ENCODE peak calls at places on chromosomes 4 and X, in five cellular contexts. One of them, this sample, is unnamed.

GRCh38 chr4:2093265-2093664 is 34.1 kb downstream of the NAT8L start:
- DNase-seq in CD4-positive, alpha-beta T cell: no peak
- DNase-seq in AG10803: no peak
- DNase-seq in body of pancreas: no peak
- DNase-seq in Calu3: no peak
- DNase-seq in this sample: no peak

GRCh38 chr4:83819582-83819981 is 283.7 kb downstream of the GPAT3 start:
- DNase-seq in CD4-positive, alpha-beta T cell: no peak
- DNase-seq in AG10803: no peak
- DNase-seq in body of pancreas: no peak
- DNase-seq in Calu3: no peak
- DNase-seq in this sample: no peak

GRCh38 chrX:47900833-47901232 is 64.1 kb downstream of the ZNF81 start:
- DNase-seq in CD4-positive, alpha-beta T cell: no peak
- DNase-seq in AG10803: no peak
- DNase-seq in body of pancreas: no peak
- DNase-seq in Calu3: no peak
- DNase-seq in this sample: peak; percentile 40

GRCh38 chrX:73126240-73126639 is 46.9 kb upstream of the PABPC1L2A start:
- DNase-seq in CD4-positive, alpha-beta T cell: no peak
- DNase-seq in AG10803: no peak
- DNase-seq in body of pancreas: no peak
- DNase-seq in Calu3: no peak
- DNase-seq in this sample: no peak

GRCh38 chr4:141371206-141371605 is 150.5 kb downstream of the ZNF330 start:
- DNase-seq in CD4-positive, alpha-beta T cell: no peak
- DNase-seq in AG10803: no peak
- DNase-seq in body of pancreas: no peak
- DNase-seq in Calu3: no peak
- DNase-seq in this sample: no peak

GRCh38 chr4:169902658-169903345 is 123.4 kb downstream of the MFAP3L start:
- DNase-seq in CD4-positive, alpha-beta T cell: no peak
- DNase-seq in AG10803: no peak
- DNase-seq in body of pancreas: no peak
- DNase-seq in Calu3: no peak
- DNase-seq in this sample: no peak

GRCh38 chr4:94454405-94454804 is 2.7 kb downstream of the PDLIM5 start:
- DNase-seq in CD4-positive, alpha-beta T cell: no peak
- DNase-seq in AG10803: no peak
- DNase-seq in body of pancreas: no peak
- DNase-seq in Calu3: no peak
- DNase-seq in this sample: no peak

GRCh38 chrX:83916525-83916924 is 55.6 kb downstream of the CYLC1 start:
- DNase-seq in CD4-positive, alpha-beta T cell: no peak
- DNase-seq in AG10803: peak; percentile 2
- DNase-seq in body of pancreas: no peak
- DNase-seq in Calu3: no peak
- DNase-seq in this sample: no peak

GRCh38 chr4:165294907-165295306 is 32.6 kb upstream of the MSMO1 start:
- DNase-seq in CD4-positive, alpha-beta T cell: peak; percentile 42
- DNase-seq in AG10803: no peak
- DNase-seq in body of pancreas: no peak
- DNase-seq in Calu3: no peak
- DNase-seq in this sample: no peak

GRCh38 chr4:43607400-43607799 is 714.9 kb downstream of the GRXCR1 start:
- DNase-seq in CD4-positive, alpha-beta T cell: no peak
- DNase-seq in AG10803: no peak
- DNase-seq in body of pancreas: no peak
- DNase-seq in Calu3: no peak
- DNase-seq in this sample: no peak

GRCh38 chr4:7430965-7431695 is 3.6 kb downstream of the PSAPL1 start:
- DNase-seq in CD4-positive, alpha-beta T cell: peak; percentile 27
- DNase-seq in AG10803: no peak
- DNase-seq in body of pancreas: no peak
- DNase-seq in Calu3: no peak
- DNase-seq in this sample: peak; percentile 38

GRCh38 chr4:4860803-4861591 is 1.5 kb downstream of the MSX1 start:
- DNase-seq in CD4-positive, alpha-beta T cell: no peak
- DNase-seq in AG10803: peak; percentile 54
- DNase-seq in body of pancreas: no peak
- DNase-seq in Calu3: no peak
- DNase-seq in this sample: no peak

GRCh38 chrX:97860206-97860605 is 976.5 kb downstream of the RPA4 start:
- DNase-seq in CD4-positive, alpha-beta T cell: no peak
- DNase-seq in AG10803: no peak
- DNase-seq in body of pancreas: no peak
- DNase-seq in Calu3: no peak
- DNase-seq in this sample: no peak

GRCh38 chr4:15654556-15655222 is 468 bp downstream of the FBXL5 start:
- DNase-seq in CD4-positive, alpha-beta T cell: peak; percentile 55
- DNase-seq in AG10803: peak; percentile 35
- DNase-seq in body of pancreas: peak; percentile 44
- DNase-seq in Calu3: peak; percentile 24
- DNase-seq in this sample: peak; percentile 55

GRCh38 chrX:36898301-36898700 is 109.9 kb upstream of the FAM47C start:
- DNase-seq in CD4-positive, alpha-beta T cell: no peak
- DNase-seq in AG10803: peak; percentile 0
- DNase-seq in body of pancreas: no peak
- DNase-seq in Calu3: no peak
- DNase-seq in this sample: no peak

GRCh38 chr4:73815145-73815544 is 21.3 kb upstream of the CXCL6 start:
- DNase-seq in CD4-positive, alpha-beta T cell: no peak
- DNase-seq in AG10803: no peak
- DNase-seq in body of pancreas: no peak
- DNase-seq in Calu3: no peak
- DNase-seq in this sample: no peak

GRCh38 chr4:116357758-116358157 is 727.6 kb downstream of the TRAM1L1 start:
- DNase-seq in CD4-positive, alpha-beta T cell: no peak
- DNase-seq in AG10803: no peak
- DNase-seq in body of pancreas: peak; percentile 73
- DNase-seq in Calu3: peak; percentile 7
- DNase-seq in this sample: no peak

DNA sequence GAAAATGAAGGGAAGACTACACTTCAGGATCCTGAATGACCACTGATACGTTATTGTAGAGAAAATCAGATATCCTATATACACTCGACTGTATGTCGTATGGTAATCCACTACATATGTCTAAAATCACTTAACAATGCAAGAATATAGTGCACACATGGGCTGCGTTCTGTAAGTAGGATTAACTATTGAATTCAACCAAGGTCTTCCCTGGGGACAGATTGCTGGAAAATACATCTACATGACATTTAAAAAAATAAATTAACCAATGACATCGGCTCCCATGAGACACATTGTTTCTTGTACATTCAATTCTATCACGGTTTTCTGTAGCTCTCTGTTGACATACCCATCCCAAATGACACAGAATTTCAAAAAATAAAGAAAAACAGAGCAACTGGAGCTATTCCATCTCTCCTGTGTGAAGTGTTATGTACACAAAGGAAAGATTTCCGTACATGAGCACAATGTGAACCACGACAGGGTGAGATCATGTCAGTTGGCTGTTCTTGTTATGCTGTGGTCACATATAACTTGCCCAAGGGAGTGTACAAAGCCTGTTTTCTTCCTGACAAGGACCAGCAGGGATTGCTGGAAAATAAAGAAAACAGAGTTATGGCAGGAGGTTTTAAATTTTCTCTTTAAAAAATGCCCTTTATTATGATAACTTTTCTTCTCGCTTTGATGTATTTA is 6.0 kb downstream of the ENOX2 start:
- DNase-seq in CD4-positive, alpha-beta T cell: no peak
- DNase-seq in AG10803: peak; percentile 55
- DNase-seq in body of pancreas: no peak
- DNase-seq in Calu3: no peak
- DNase-seq in this sample: no peak
- TF ChIP-seq CTCF in CD4-positive, alpha-beta T cell: no peak
- TF ChIP-seq CTCF in AG10803: no peak
- TF ChIP-seq CTCF in body of pancreas: no peak
- TF ChIP-seq CTCF in Calu3: no peak
- TF ChIP-seq CTCF in this sample: no peak

GRCh38 chr4:26261400-26261799 is 59.4 kb upstream of the RBPJ start:
- DNase-seq in CD4-positive, alpha-beta T cell: no peak
- DNase-seq in AG10803: no peak
- DNase-seq in body of pancreas: no peak
- DNase-seq in Calu3: no peak
- DNase-seq in this sample: no peak

GRCh38 chr4:26260571-26260970 is 60.2 kb upstream of the RBPJ start:
- DNase-seq in CD4-positive, alpha-beta T cell: no peak
- DNase-seq in AG10803: no peak
- DNase-seq in body of pancreas: no peak
- DNase-seq in Calu3: no peak
- DNase-seq in this sample: no peak

GRCh38 chr4:26267087-26267486 is 53.7 kb upstream of the RBPJ start:
- DNase-seq in CD4-positive, alpha-beta T cell: no peak
- DNase-seq in AG10803: peak; percentile 78
- DNase-seq in body of pancreas: peak; percentile 25
- DNase-seq in Calu3: no peak
- DNase-seq in this sample: no peak

GRCh38 chr4:26264109-26264508 is 56.7 kb upstream of the RBPJ start:
- DNase-seq in CD4-positive, alpha-beta T cell: no peak
- DNase-seq in AG10803: no peak
- DNase-seq in body of pancreas: no peak
- DNase-seq in Calu3: no peak
- DNase-seq in this sample: no peak

GRCh38 chr4:26263165-26263564 is 57.6 kb upstream of the RBPJ start:
- DNase-seq in CD4-positive, alpha-beta T cell: no peak
- DNase-seq in AG10803: no peak
- DNase-seq in body of pancreas: no peak
- DNase-seq in Calu3: no peak
- DNase-seq in this sample: no peak
- TF ChIP-seq CTCF in CD4-positive, alpha-beta T cell: no peak
- TF ChIP-seq CTCF in AG10803: no peak
- TF ChIP-seq CTCF in body of pancreas: no peak
- TF ChIP-seq CTCF in Calu3: no peak
- TF ChIP-seq CTCF in this sample: no peak

DNA sequence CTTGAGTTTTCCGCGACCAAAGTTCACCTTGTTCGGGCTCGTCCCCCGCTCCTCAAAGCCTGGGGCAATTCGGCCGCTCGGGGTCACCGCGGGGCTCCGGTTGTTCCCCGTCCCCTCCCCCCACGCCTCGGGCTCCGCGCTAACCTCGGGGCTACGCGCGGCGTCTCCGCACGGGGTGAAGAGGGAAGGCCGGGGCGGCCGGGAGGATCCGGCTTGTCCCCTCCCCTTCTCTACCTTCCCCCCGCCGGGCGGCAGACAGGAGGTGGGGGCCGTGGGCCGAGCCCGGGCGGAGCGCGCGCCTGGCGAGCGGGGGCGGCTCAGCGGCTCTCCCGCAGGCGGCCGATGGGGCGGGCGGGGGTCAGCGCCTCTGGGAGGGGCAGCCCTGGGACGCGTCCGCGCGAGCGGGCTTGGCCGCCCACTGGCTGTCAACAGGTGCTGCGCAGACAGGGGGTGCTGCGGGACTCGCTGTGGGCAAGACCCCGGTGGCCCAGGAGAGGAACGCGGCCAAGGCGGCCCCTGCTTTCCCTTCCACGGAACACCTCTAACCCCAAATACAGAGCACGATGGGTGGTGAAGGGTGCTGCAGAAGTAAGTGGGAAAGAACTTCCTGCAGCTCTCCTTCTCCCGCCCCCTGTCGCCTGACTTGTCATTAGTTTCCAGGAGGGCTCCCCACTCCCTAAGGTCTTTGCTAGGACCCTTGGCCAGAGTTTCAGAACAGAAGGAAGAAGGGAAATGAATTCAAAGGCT is at the start of gene PDGFC:
- DNase-seq in CD4-positive, alpha-beta T cell: no peak
- DNase-seq in AG10803: peak; percentile 68
- DNase-seq in body of pancreas: peak; percentile 80
- DNase-seq in Calu3: peak; percentile 85
- DNase-seq in this sample: peak; percentile 75
- TF ChIP-seq CTCF in CD4-positive, alpha-beta T cell: no peak
- TF ChIP-seq CTCF in AG10803: peak; percentile 46
- TF ChIP-seq CTCF in body of pancreas: peak; percentile 57
- TF ChIP-seq CTCF in Calu3: peak; percentile 55
- TF ChIP-seq CTCF in this sample: peak; percentile 46

GRCh38 chrX:153924149-153924861 is 1.8 kb downstream of the ARHGAP4 start:
- DNase-seq in CD4-positive, alpha-beta T cell: peak; percentile 41
- DNase-seq in AG10803: peak; percentile 49
- DNase-seq in body of pancreas: no peak
- DNase-seq in Calu3: no peak
- DNase-seq in this sample: peak; percentile 62
- TF ChIP-seq CTCF in CD4-positive, alpha-beta T cell: no peak
- TF ChIP-seq CTCF in AG10803: no peak
- TF ChIP-seq CTCF in body of pancreas: peak; percentile 16
- TF ChIP-seq CTCF in Calu3: no peak
- TF ChIP-seq CTCF in this sample: peak; percentile 52

GRCh38 chr4:71133491-71133890 is 140.0 kb downstream of the DCK start:
- DNase-seq in CD4-positive, alpha-beta T cell: no peak
- DNase-seq in AG10803: no peak
- DNase-seq in body of pancreas: no peak
- DNase-seq in Calu3: no peak
- DNase-seq in this sample: no peak

GRCh38 chr4:71132486-71132885 is 139.0 kb downstream of the DCK start:
- DNase-seq in CD4-positive, alpha-beta T cell: no peak
- DNase-seq in AG10803: peak; percentile 70
- DNase-seq in body of pancreas: no peak
- DNase-seq in Calu3: no peak
- DNase-seq in this sample: no peak

GRCh38 chr4:71126719-71127118 is 133.3 kb downstream of the DCK start:
- DNase-seq in CD4-positive, alpha-beta T cell: no peak
- DNase-seq in AG10803: peak; percentile 88
- DNase-seq in body of pancreas: no peak
- DNase-seq in Calu3: peak; percentile 56
- DNase-seq in this sample: no peak

GRCh38 chr4:71136071-71136470 is 142.6 kb downstream of the DCK start:
- DNase-seq in CD4-positive, alpha-beta T cell: no peak
- DNase-seq in AG10803: no peak
- DNase-seq in body of pancreas: no peak
- DNase-seq in Calu3: no peak
- DNase-seq in this sample: no peak

DNA sequence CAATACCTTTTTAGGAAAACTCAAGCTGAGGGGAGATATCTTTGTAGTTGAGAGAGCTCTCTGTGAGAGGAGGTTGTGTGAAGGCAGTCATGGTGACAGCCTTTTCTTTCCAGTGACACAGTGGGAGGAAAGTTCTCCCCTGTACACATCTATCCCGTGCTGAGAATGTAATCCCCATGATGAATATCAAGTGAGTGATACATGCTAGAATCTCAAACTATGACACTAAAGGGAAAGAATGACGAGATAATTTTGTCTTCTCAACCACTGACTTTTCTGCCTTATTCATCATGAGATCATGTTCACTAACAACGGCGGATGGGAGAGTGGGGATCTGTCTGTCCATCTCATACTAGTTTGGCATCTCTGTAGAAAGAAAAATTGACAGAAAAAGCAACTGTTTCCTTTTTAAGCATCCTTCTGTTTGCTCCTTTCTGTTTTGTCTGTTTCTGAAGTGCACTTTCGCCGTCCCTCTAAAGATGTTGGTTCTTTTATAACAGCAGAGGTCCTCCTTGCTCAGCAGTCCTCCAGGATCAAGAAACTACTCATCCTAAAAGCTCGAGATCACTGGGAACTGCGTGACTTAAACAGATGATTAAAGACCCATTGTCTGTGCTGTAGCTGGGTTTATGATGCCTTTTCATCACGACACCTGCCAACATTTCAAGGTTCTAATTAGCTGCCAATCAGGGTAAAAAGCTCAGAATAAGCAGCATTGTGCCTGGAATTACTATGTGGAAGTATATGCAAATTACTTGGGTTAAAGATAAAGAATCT is 137.6 kb downstream of the DCK start:
- DNase-seq in CD4-positive, alpha-beta T cell: no peak
- DNase-seq in AG10803: peak; percentile 76
- DNase-seq in body of pancreas: no peak
- DNase-seq in Calu3: no peak
- DNase-seq in this sample: no peak
- TF ChIP-seq CTCF in CD4-positive, alpha-beta T cell: no peak
- TF ChIP-seq CTCF in AG10803: peak; percentile 51
- TF ChIP-seq CTCF in body of pancreas: no peak
- TF ChIP-seq CTCF in Calu3: no peak
- TF ChIP-seq CTCF in this sample: no peak

GRCh38 chr4:39181905-39182638 is at the start of gene WDR19:
- DNase-seq in CD4-positive, alpha-beta T cell: peak; percentile 97
- DNase-seq in AG10803: peak; percentile 99
- DNase-seq in body of pancreas: peak; percentile 99
- DNase-seq in Calu3: peak; percentile 95
- DNase-seq in this sample: peak; percentile 99
- TF ChIP-seq CTCF in CD4-positive, alpha-beta T cell: peak; percentile 61
- TF ChIP-seq CTCF in AG10803: peak; percentile 56
- TF ChIP-seq CTCF in body of pancreas: peak; percentile 65
- TF ChIP-seq CTCF in Calu3: peak; percentile 14
- TF ChIP-seq CTCF in this sample: peak; percentile 46